ENCODE peak calls at places on chromosomes 12 and 14, in four cellular contexts. A is GM12878, J is H1, P is K562. C is an unnamed sample.

GRCh38 chr14:104973215-104974145 is 4.7 kb downstream of the AHNAK2 start:
- DNase-seq in P (no peak), A (no peak), J (no peak), C (peak)

GRCh38 chr12:49662998-49663843 is 39.9 kb downstream of the PRPF40B start:
- DNase-seq in A (peak), P (peak), J (no peak), C (peak)

GRCh38 chr12:1281683-1282366 is 290.8 kb downstream of the ERC1 start:
- DNase-seq in J (no peak), P (peak), A (no peak), C (peak)

GRCh38 chr12:29672580-29672979 is 111.2 kb downstream of the TMTC1 start:
- DNase-seq in A (no peak), J (no peak), P (no peak), C (no peak)

GRCh38 chr14:24398943-24399801 is at the start of gene NYNRIN:
- DNase-seq in A (no peak), J (peak), P (peak), C (peak)

GRCh38 chr12:15854916-15855315 is 27.3 kb upstream of the STRAP start:
- DNase-seq in J (no peak), P (no peak), A (no peak), C (no peak)

GRCh38 chr12:103269962-103270361 is 225.8 kb downstream of the C12orf42 start:
- DNase-seq in J (no peak), A (no peak), P (no peak), C (peak)

GRCh38 chr12:49825360-49825970 is 2.7 kb downstream of the NCKAP5L start:
- DNase-seq in A (no peak), J (no peak), P (no peak), C (peak)

GRCh38 chr14:61652526-61653262 is 42.6 kb upstream of the HIF1A start:
- DNase-seq in J (no peak), A (no peak), P (no peak), C (no peak)

GRCh38 chr12:109844983-109845841 is 12.0 kb upstream of the TRPV4 start:
- DNase-seq in J (peak), P (peak), A (peak), C (peak)

GRCh38 chr14:63737582-63738006 is 9.7 kb upstream of the SGPP1 start:
- DNase-seq in P (no peak), A (peak), J (no peak), C (no peak)

GRCh38 chr12:12467701-12468218 is 94.9 kb downstream of the DUSP16 start:
- DNase-seq in P (no peak), A (no peak), J (no peak), C (peak)

GRCh38 chr12:67666605-67667004 is 18.1 kb downstream of the DYRK2 start:
- DNase-seq in J (no peak), A (no peak), P (no peak), C (no peak)

GRCh38 chr12:125024949-125025563 is 31.6 kb downstream of the BRI3BP start:
- DNase-seq in P (no peak), A (no peak), J (no peak), C (no peak)

GRCh38 chr12:1398673-1399072 is 195.7 kb downstream of the FBXL14 start:
- DNase-seq in P (no peak), J (no peak), A (no peak), C (peak)

GRCh38 chr12:92553389-92553788 is 149.4 kb upstream of the PLEKHG7 start:
- DNase-seq in A (no peak), P (no peak), J (no peak), C (no peak)

GRCh38 chr12:24851341-24851740 is 97.6 kb downstream of the BCAT1 start:
- DNase-seq in P (no peak), A (no peak), J (no peak), C (no peak)

GRCh38 chr14:54782803-54783659 is 119.6 kb downstream of the GCH1 start:
- DNase-seq in P (no peak), A (no peak), J (no peak), C (no peak)

GRCh38 chr12:59833408-59833807 is 237.6 kb downstream of the SLC16A7 start:
- DNase-seq in P (no peak), A (no peak), J (no peak), C (peak)

GRCh38 chr12:3199551-3200031 is 122.4 kb downstream of the TSPAN9 start:
- DNase-seq in A (no peak), J (peak), P (no peak), C (peak)

GRCh38 chr14:35400707-35401421 is 3.7 kb downstream of the NFKBIA start:
- DNase-seq in P (no peak), J (no peak), A (no peak), C (no peak)

GRCh38 chr12:31118347-31118830 is 44.7 kb downstream of the DDX11 start:
- DNase-seq in J (peak), P (peak), A (no peak), C (no peak)

GRCh38 chr12:71295913-71296312 is 138.1 kb upstream of the TSPAN8 start:
- DNase-seq in A (no peak), P (no peak), J (no peak), C (no peak)

GRCh38 chr12:130838284-130838950 is 633 bp downstream of the STX2 start:
- DNase-seq in J (peak), P (peak), A (no peak), C (no peak)

GRCh38 chr12:73308747-73309146 is 1036.6 kb downstream of the TRHDE start:
- DNase-seq in A (no peak), P (no peak), J (no peak), C (no peak)

GRCh38 chr14:97031530-97031929 is 234.3 kb downstream of the VRK1 start:
- DNase-seq in P (no peak), J (no peak), A (no peak), C (no peak)

GRCh38 chr12:45200497-45201043 is 15.3 kb upstream of the ANO6 start:
- DNase-seq in A (no peak), J (no peak), P (no peak), C (peak)

DNA sequence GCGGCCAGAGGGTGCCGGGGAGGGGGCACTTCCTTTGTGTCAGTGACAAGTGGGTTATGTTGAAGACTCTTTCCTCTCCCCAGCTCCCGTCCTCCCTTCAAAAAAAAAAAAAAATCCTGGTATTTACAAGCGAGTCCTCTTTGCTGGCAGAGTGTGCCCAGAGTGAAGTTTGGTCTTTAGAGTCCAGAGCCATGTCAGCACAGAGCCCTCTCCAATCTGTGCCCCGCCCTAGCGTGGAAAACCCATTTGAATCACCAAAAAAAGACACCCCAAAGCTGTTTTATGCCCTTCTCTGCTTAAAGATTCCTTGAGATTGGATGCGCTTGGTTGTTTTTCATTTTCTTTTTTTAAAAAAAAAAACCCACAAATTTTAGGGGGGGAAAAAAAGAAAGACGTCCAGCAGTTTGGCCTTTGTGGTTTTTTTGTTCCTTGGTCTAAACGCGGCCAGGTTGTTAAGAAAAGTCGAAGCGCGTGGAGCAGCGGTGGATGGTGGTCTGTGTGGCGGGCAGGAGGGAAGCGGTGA is 3.3 kb downstream of the NKX2-1 start:
- DNase-seq in J (peak), A (no peak), P (no peak), C (no peak)
- TF ChIP-seq CHD1 in J (no peak), A (no peak), P (no peak), C (no peak)

DNA sequence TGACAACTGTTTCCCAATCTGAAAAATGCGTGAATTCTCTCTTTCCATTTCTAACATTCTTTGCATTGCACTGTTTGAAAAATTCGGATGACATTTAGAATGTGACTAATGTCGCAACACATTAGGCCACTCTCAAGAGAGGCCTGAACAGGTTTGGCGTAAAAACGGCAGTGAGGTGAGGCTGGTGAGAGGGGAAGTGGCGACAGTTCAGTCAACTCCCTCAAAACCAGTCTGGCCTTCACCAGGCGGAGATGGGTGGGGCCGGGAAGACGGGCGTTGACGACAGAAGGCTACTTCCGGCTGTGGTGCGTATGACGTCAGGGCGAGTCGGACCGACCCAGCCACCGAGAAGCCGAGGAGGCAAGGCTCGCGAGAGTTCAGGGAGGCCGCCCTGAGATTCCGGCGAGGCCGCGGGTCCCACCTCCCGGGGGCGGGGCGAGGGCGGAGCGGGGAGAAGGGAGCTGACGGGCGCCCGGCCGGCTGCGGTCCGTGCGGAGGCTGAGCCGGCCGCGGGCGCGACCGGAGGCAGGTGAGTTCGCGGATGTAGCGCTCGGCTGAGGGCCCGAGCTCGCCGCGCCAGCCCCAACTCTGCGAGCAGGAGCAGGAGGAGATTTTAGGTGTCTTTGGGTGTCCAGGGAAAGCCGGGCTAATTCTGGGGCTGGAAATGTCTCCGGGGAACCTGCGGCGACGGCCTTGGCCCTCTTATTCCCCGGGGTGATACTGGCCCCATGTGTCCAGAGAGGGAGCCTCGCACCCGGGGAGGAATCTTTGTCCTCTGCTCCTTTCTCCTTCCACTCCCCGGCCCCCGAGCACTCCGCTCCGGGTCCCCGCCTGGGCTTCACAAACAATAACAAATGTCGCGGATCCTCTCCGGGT is at the start of gene STK38L:
- DNase-seq in A (peak), J (peak), P (peak), C (peak)
- TF ChIP-seq CHD1 in A (no peak), J (no peak), P (peak), C (no peak)

GRCh38 chr14:21048638-21049037 is 6.5 kb downstream of the RNASE7 start:
- DNase-seq in J (no peak), P (no peak), A (no peak), C (no peak)
- TF ChIP-seq CHD1 in J (no peak), P (no peak), A (no peak), C (no peak)

GRCh38 chr14:51597511-51597920 is 54.2 kb upstream of the FRMD6 start:
- DNase-seq in P (no peak), J (no peak), A (no peak), C (peak)
- TF ChIP-seq CHD1 in P (no peak), J (no peak), A (no peak), C (no peak)

DNA sequence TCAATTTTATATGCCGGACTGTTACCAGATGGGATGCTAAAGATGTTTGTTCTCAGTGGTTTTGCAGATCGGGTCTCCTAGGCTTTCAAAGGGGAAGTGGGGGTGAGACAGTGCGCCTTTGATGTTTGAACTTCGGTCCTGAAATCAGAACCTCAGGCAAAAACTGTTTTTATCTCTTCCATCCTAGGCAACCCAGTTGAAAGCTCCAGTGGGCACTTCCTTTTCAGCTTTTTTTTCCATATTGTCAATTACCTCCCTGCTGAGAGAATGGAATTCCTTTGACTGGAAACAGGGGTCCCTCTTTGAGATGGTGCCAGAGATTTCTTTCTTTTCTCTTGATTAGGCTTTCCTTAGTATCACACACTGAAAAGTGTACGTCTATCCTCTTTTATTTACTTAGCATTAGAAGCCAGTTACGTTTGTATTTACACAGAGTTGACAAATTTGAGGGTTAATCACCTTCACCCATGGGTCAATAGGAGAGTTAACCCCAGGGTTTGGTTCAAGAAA is 40.0 kb downstream of the NUAK1 start:
- DNase-seq in J (no peak), P (no peak), A (no peak), C (no peak)
- TF ChIP-seq CHD1 in J (no peak), P (no peak), A (no peak), C (no peak)

GRCh38 chr14:75981426-75981825 is 369 bp downstream of the TGFB3 start:
- DNase-seq in P (peak), J (peak), A (peak), C (no peak)
- TF ChIP-seq CHD1 in P (no peak), J (no peak), A (no peak), C (no peak)

GRCh38 chr12:113990548-113991223 is 24.6 kb upstream of the RBM19 start:
- DNase-seq in J (no peak), P (no peak), A (no peak), C (no peak)
- TF ChIP-seq CHD1 in J (no peak), P (no peak), A (no peak), C (no peak)

DNA sequence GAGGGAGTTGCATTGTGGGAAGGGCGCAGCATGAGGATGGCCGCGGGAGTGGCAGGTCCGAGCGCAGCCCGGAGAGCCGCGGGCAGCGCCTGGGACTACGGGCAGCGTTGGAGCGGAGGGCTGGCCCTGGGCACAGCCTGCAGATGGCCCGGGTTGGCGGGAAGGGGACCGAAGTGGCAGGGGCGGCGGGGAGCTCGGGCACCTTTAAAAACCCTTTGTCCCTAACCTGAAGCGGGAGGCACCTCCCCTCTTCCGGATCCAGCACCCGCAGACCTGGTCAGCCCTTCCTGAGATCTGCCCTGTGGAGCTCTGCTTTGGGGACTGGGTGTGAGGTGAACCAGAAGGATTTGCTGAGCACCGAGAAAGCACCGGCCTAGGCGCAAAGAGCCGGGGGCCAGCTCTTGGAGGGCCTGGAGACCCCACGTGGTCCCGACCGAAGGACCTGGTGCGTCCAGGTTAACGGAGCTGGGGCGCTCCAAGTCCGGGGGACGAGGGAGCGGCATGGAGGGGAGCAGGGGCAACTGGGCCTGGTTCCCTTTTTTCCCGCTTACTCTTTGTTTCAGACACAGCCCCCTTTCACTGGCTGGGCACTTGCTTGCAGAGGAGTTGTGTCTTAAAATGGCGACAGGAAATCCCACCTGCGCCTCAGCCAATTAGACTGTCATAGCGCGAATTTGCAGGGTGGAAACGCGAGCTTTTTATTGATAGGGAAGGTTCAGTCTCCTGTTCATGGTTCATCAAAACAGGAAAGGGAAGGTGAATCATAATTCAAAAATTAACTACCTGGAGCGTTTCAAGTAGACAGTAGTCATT is 792 bp upstream of the SLC38A1 start:
- DNase-seq in P (no peak), A (no peak), J (peak), C (no peak)
- TF ChIP-seq CHD1 in P (no peak), A (no peak), J (no peak), C (no peak)

GRCh38 chr14:70821581-70821915 is 12.2 kb upstream of the MAP3K9 start:
- DNase-seq in J (no peak), P (no peak), A (no peak), C (no peak)
- TF ChIP-seq CHD1 in J (no peak), P (no peak), A (no peak), C (no peak)

C was measured in IMR-90.